ENCODE peak calls at places on chromosomes 4 and X, in seven cellular contexts. W is astrocyte of the spinal cord, G is SK-N-SH, Z is fibroblast of pulmonary artery, H is HFF-Myc, U is lower leg skin, X is H9. R is an unnamed sample.

GRCh38 chr4:189834586-189834985 is 106.1 kb upstream of the FRG1 start:
- DNase-seq in W (no peak), X (no peak), U (no peak), G (no peak), Z (no peak), H (no peak), R (no peak)

GRCh38 chr4:68369474-68369805 is 19.6 kb upstream of the YTHDC1 start:
- DNase-seq in G (no peak), Z (no peak), W (peak), X (no peak), U (no peak), H (no peak), R (no peak)

GRCh38 chr4:89898304-89898716 is 3.7 kb downstream of the MMRN1 start:
- DNase-seq in X (peak), U (no peak), G (no peak), W (no peak), H (no peak), Z (no peak), R (no peak)

GRCh38 chr4:38572798-38573197 is 91.2 kb upstream of the KLF3 start:
- DNase-seq in G (no peak), H (no peak), Z (no peak), U (no peak), X (no peak), W (no peak), R (no peak)

GRCh38 chr4:8599657-8600056 is 7.1 kb downstream of the CPZ start:
- DNase-seq in X (no peak), U (no peak), G (no peak), Z (peak), H (no peak), W (peak), R (no peak)

GRCh38 chr4:185298728-185299394 is 89.5 kb downstream of the SNX25 start:
- DNase-seq in W (no peak), X (no peak), G (no peak), Z (no peak), U (no peak), H (no peak), R (no peak)

GRCh38 chrX:40402771-40403533 is 177.8 kb upstream of the ATP6AP2 start:
- DNase-seq in G (no peak), Z (peak), H (no peak), X (no peak), W (peak), U (peak), R (peak)

GRCh38 chr4:137775701-137776100 is 243.4 kb upstream of the PCDH18 start:
- DNase-seq in G (no peak), U (no peak), X (no peak), Z (no peak), H (no peak), W (no peak), R (no peak)

GRCh38 chrX:125203737-125204578 is 115.7 kb upstream of the TEX13C start:
- DNase-seq in U (peak), W (peak), Z (no peak), H (no peak), G (peak), X (peak), R (no peak)

GRCh38 chr4:125013891-125014290 is 300.9 kb upstream of the FAT4 start:
- DNase-seq in W (peak), G (no peak), U (no peak), Z (peak), H (no peak), X (peak), R (no peak)

GRCh38 chrX:1411331-1411730 is 19.4 kb upstream of the SLC25A6 start:
- DNase-seq in U (no peak), W (no peak), X (no peak), H (no peak), Z (no peak), G (no peak), R (no peak)

GRCh38 chrX:84907324-84907946 is 96.2 kb upstream of the APOOL start:
- DNase-seq in X (no peak), G (peak), H (no peak), W (peak), Z (peak), U (no peak), R (no peak)

GRCh38 chr4:109434007-109434792 is 585 bp downstream of the SEC24B start:
- DNase-seq in X (peak), H (no peak), G (peak), W (peak), U (peak), Z (peak), R (no peak)

GRCh38 chrX:85611926-85612325 is 232.5 kb upstream of the POF1B start:
- DNase-seq in W (peak), U (no peak), X (no peak), H (no peak), G (peak), Z (peak), R (no peak)

GRCh38 chr4:128155231-128155855 is 94.2 kb downstream of the LARP1B start:
- DNase-seq in Z (no peak), W (no peak), X (no peak), G (peak), H (no peak), U (no peak), R (no peak)

GRCh38 chrX:78754917-78755316 is 7.4 kb downstream of the LPAR4 start:
- DNase-seq in W (no peak), H (no peak), X (no peak), G (no peak), U (no peak), Z (no peak), R (no peak)

DNA sequence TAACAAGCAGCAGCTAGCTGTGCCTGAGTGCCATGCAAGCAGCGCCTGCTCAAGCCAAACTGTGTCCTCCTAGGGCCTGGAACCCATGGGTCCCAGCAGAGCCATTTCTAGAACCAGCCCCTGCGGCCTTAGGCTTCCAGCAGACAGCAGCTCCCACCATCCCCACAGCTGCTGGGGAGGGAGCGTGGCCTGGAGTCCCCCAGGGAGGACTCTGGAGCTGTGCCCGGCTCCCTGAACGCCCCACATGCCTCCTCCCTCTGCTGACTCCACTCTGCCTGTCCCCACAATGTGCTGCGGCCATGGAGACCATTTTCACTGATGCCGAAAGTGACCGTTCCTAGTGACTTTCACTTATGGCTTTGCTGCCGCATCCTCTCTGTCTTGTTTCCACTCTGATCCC is 45.9 kb downstream of the GAK start:
- DNase-seq in G (no peak), H (no peak), U (no peak), Z (no peak), W (no peak), X (no peak), R (no peak)
- TF ChIP-seq CTCF in G (no peak), H (no peak), U (no peak), Z (no peak), W (no peak), X (no peak), R (no peak)

GRCh38 chr4:170256807-170257206 is 167.1 kb upstream of the AADAT start:
- DNase-seq in H (no peak), G (no peak), U (no peak), Z (no peak), X (no peak), W (no peak), R (no peak)

GRCh38 chr4:170259631-170260153 is 169.9 kb upstream of the AADAT start:
- DNase-seq in W (peak), X (peak), Z (peak), H (peak), U (peak), G (peak), R (no peak)
- TF ChIP-seq CTCF in W (peak), X (peak), Z (peak), H (peak), U (no peak), G (peak), R (peak)

GRCh38 chr4:126479709-126480108 is 1153.0 kb upstream of the INTU start:
- DNase-seq in U (no peak), Z (no peak), G (no peak), W (no peak), H (no peak), X (peak), R (no peak)
- TF ChIP-seq CTCF in U (no peak), Z (no peak), G (no peak), W (no peak), H (no peak), X (peak), R (no peak)

GRCh38 chr4:163680390-163681098 is 186.1 kb downstream of the TMA16 start:
- DNase-seq in Z (no peak), G (no peak), H (no peak), U (no peak), W (no peak), X (no peak), R (no peak)

GRCh38 chr4:163681208-163681821 is 186.8 kb downstream of the TMA16 start:
- DNase-seq in Z (peak), X (no peak), U (peak), H (no peak), G (peak), W (peak), R (peak)

GRCh38 chr4:163673848-163674702 is 179.6 kb downstream of the TMA16 start:
- DNase-seq in W (no peak), G (no peak), U (no peak), Z (no peak), H (no peak), X (no peak), R (no peak)

DNA sequence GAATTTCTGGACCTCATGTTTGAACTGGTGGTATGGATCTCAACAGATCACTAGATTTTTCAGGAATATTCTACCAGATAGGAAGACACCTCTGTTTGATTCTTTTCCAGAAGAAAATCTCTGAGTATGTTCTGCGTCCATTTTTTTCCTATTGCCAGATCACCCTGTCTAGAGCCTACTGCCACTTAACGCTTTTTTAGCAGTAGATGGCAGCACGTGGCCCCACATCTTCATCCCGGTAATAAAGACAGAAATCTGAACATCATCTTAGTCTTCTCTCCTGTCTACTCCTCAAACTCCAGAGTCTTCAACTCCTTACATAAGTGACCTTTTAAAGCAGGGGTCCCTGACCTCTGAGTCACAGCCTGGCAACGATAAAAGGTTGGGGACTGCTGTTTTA is 184.7 kb downstream of the TMA16 start:
- DNase-seq in Z (no peak), U (no peak), H (no peak), G (peak), X (no peak), W (no peak), R (no peak)
- TF ChIP-seq CTCF in Z (no peak), U (no peak), H (no peak), G (peak), X (peak), W (peak), R (no peak)

DNA sequence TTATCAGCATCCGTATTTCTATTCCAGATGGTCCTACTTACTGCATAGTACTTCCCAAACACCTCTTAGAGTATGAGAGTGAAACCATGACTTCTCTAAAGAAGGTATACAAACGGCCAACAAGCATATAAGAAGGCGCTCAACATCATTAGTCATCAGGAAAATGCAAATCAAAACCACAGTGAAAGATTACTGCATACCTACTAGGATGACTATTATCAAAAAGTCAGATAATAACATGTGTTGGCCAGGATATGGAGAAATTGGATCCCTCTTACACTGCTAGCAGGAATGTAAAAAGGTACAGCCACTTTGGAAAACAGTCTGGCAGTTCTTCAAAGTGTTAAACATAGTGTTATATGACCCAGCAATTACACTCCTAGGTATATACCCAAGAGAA is 215.3 kb upstream of the CXorf66 start:
- DNase-seq in G (no peak), H (no peak), U (no peak), W (peak), Z (peak), X (no peak), R (no peak)
- TF ChIP-seq CTCF in G (no peak), H (no peak), U (no peak), W (no peak), Z (no peak), X (no peak), R (no peak)

GRCh38 chr4:146336413-146336807 is 122.1 kb downstream of the REELD1 start:
- DNase-seq in H (no peak), U (no peak), W (no peak), Z (no peak), G (no peak), X (no peak), R (no peak)

GRCh38 chr4:146334862-146335449 is 120.6 kb downstream of the REELD1 start:
- DNase-seq in U (no peak), X (no peak), Z (no peak), G (no peak), H (no peak), W (no peak), R (no peak)

GRCh38 chr4:146333187-146333894 is 119.0 kb downstream of the REELD1 start:
- DNase-seq in G (no peak), X (no peak), U (no peak), Z (peak), W (peak), H (peak), R (no peak)

GRCh38 chr4:146335763-146336412 is 121.5 kb downstream of the REELD1 start:
- DNase-seq in U (no peak), W (no peak), Z (peak), G (no peak), H (no peak), X (no peak), R (no peak)

DNA sequence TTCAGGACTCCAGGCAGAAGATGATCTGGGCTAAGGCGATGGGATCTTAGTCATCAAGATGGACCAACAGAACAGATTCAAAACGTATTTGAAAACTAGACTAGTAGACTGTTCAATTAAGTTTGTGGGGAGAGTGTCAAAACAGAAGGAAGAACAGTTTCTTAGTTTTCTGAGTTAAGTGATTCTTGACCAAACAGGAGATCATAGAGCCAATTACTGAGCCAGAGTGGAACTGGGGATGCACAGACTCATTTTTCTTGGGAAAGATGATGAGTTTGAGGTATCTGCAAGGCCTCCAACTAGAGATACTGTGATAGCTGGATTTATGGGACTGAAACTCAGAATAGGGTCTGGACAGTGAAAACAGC is 119.5 kb downstream of the REELD1 start:
- DNase-seq in G (no peak), U (no peak), W (no peak), Z (no peak), H (no peak), X (no peak), R (no peak)
- TF ChIP-seq CTCF in G (no peak), U (no peak), W (no peak), Z (no peak), H (no peak), X (no peak), R (no peak)

GRCh38 chrX:41607264-41607832 is 81.4 kb upstream of the GPR34 start:
- DNase-seq in H (no peak), Z (no peak), W (no peak), U (no peak), G (no peak), X (no peak), R (no peak)

GRCh38 chrX:41603591-41603990 is 85.2 kb upstream of the GPR34 start:
- DNase-seq in G (no peak), H (no peak), W (no peak), X (no peak), Z (no peak), U (no peak), R (no peak)

GRCh38 chrX:41602946-41603345 is 85.8 kb upstream of the GPR34 start:
- DNase-seq in W (no peak), G (no peak), H (no peak), Z (peak), U (no peak), X (no peak), R (no peak)

GRCh38 chrX:41605144-41605543 is 83.6 kb upstream of the GPR34 start:
- DNase-seq in W (no peak), H (no peak), G (no peak), X (no peak), Z (no peak), U (no peak), R (no peak)

GRCh38 chrX:41604154-41604553 is 84.6 kb upstream of the GPR34 start:
- DNase-seq in U (no peak), G (no peak), Z (no peak), W (no peak), X (no peak), H (no peak), R (no peak)
- TF ChIP-seq CTCF in U (no peak), G (no peak), Z (no peak), W (no peak), X (no peak), H (no peak), R (no peak)

R was measured in CD14-positive monocyte.